ENCODE peak calls at places on chromosomes 11 and 22, in nine cellular contexts. One of them, this sample, is unnamed.

GRCh38 chr22:33409134-33409533 is 351.0 kb upstream of the SYN3 start:
- DNase-seq in naive thymus-derived CD8-positive, alpha-beta T cell: no peak
- DNase-seq in chondrocyte: no peak
- DNase-seq in HFF-Myc: no peak
- DNase-seq in activated B cell treated with CpG ODN at 0.5 μM for 24 hours: no peak
- DNase-seq in T-helper 22 cell: no peak
- DNase-seq in H7: peak; percentile 28
- DNase-seq in stimulated activated CD4-positive, alpha-beta T cell treated with anti-CD3 and anti-CD28 coated beads, Interleukin-12 subunit alpha, Interleukin-12 subunit beta, amount 100 ng/mL, for 48 hours: no peak
- DNase-seq in NCI-H1105 treated with DMSO at 0.1 percent for 48 hours: no peak
- DNase-seq in this sample: no peak

GRCh38 chr22:31130873-31131272 is 8.1 kb downstream of the INPP5J start:
- DNase-seq in stimulated activated CD4-positive, alpha-beta T cell treated with anti-CD3 and anti-CD28 coated beads, Interleukin-12 subunit alpha, Interleukin-12 subunit beta, amount 100 ng/mL, for 48 hours: no peak
- DNase-seq in HFF-Myc: no peak
- DNase-seq in naive thymus-derived CD8-positive, alpha-beta T cell: no peak
- DNase-seq in activated B cell treated with CpG ODN at 0.5 μM for 24 hours: no peak
- DNase-seq in T-helper 22 cell: no peak
- DNase-seq in NCI-H1105 treated with DMSO at 0.1 percent for 48 hours: no peak
- DNase-seq in chondrocyte: peak; percentile 12
- DNase-seq in H7: peak; percentile 19
- DNase-seq in this sample: no peak

GRCh38 chr11:34154059-34154875 is 48.8 kb downstream of the NAT10 start:
- DNase-seq in NCI-H1105 treated with DMSO at 0.1 percent for 48 hours: no peak
- DNase-seq in stimulated activated CD4-positive, alpha-beta T cell treated with anti-CD3 and anti-CD28 coated beads, Interleukin-12 subunit alpha, Interleukin-12 subunit beta, amount 100 ng/mL, for 48 hours: no peak
- DNase-seq in naive thymus-derived CD8-positive, alpha-beta T cell: no peak
- DNase-seq in H7: peak; percentile 48
- DNase-seq in activated B cell treated with CpG ODN at 0.5 μM for 24 hours: no peak
- DNase-seq in T-helper 22 cell: no peak
- DNase-seq in chondrocyte: no peak
- DNase-seq in HFF-Myc: no peak
- DNase-seq in this sample: no peak

GRCh38 chr11:75380716-75381420 is 18.4 kb upstream of the RPS3 start:
- DNase-seq in stimulated activated CD4-positive, alpha-beta T cell treated with anti-CD3 and anti-CD28 coated beads, Interleukin-12 subunit alpha, Interleukin-12 subunit beta, amount 100 ng/mL, for 48 hours: no peak
- DNase-seq in HFF-Myc: no peak
- DNase-seq in T-helper 22 cell: no peak
- DNase-seq in chondrocyte: no peak
- DNase-seq in NCI-H1105 treated with DMSO at 0.1 percent for 48 hours: no peak
- DNase-seq in H7: no peak
- DNase-seq in naive thymus-derived CD8-positive, alpha-beta T cell: no peak
- DNase-seq in activated B cell treated with CpG ODN at 0.5 μM for 24 hours: no peak
- DNase-seq in this sample: no peak

GRCh38 chr11:116928102-116928777 is 90.8 kb upstream of the APOA1 start:
- DNase-seq in HFF-Myc: no peak
- DNase-seq in chondrocyte: no peak
- DNase-seq in T-helper 22 cell: peak; percentile 2
- DNase-seq in H7: no peak
- DNase-seq in activated B cell treated with CpG ODN at 0.5 μM for 24 hours: no peak
- DNase-seq in naive thymus-derived CD8-positive, alpha-beta T cell: peak; percentile 48
- DNase-seq in NCI-H1105 treated with DMSO at 0.1 percent for 48 hours: no peak
- DNase-seq in stimulated activated CD4-positive, alpha-beta T cell treated with anti-CD3 and anti-CD28 coated beads, Interleukin-12 subunit alpha, Interleukin-12 subunit beta, amount 100 ng/mL, for 48 hours: no peak
- DNase-seq in this sample: no peak

GRCh38 chr22:32261306-32261705 is 6.2 kb upstream of the SLC5A4 start:
- DNase-seq in NCI-H1105 treated with DMSO at 0.1 percent for 48 hours: no peak
- DNase-seq in T-helper 22 cell: no peak
- DNase-seq in chondrocyte: no peak
- DNase-seq in naive thymus-derived CD8-positive, alpha-beta T cell: no peak
- DNase-seq in HFF-Myc: no peak
- DNase-seq in stimulated activated CD4-positive, alpha-beta T cell treated with anti-CD3 and anti-CD28 coated beads, Interleukin-12 subunit alpha, Interleukin-12 subunit beta, amount 100 ng/mL, for 48 hours: no peak
- DNase-seq in activated B cell treated with CpG ODN at 0.5 μM for 24 hours: no peak
- DNase-seq in H7: no peak
- DNase-seq in this sample: no peak

GRCh38 chr11:86623041-86623621 is 49.3 kb downstream of the ME3 start:
- DNase-seq in NCI-H1105 treated with DMSO at 0.1 percent for 48 hours: no peak
- DNase-seq in naive thymus-derived CD8-positive, alpha-beta T cell: no peak
- DNase-seq in T-helper 22 cell: no peak
- DNase-seq in HFF-Myc: no peak
- DNase-seq in chondrocyte: no peak
- DNase-seq in activated B cell treated with CpG ODN at 0.5 μM for 24 hours: no peak
- DNase-seq in H7: no peak
- DNase-seq in stimulated activated CD4-positive, alpha-beta T cell treated with anti-CD3 and anti-CD28 coated beads, Interleukin-12 subunit alpha, Interleukin-12 subunit beta, amount 100 ng/mL, for 48 hours: no peak
- DNase-seq in this sample: no peak

GRCh38 chr22:40462195-40462988 is 92.0 kb downstream of the SGSM3 start:
- DNase-seq in NCI-H1105 treated with DMSO at 0.1 percent for 48 hours: no peak
- DNase-seq in H7: no peak
- DNase-seq in stimulated activated CD4-positive, alpha-beta T cell treated with anti-CD3 and anti-CD28 coated beads, Interleukin-12 subunit alpha, Interleukin-12 subunit beta, amount 100 ng/mL, for 48 hours: no peak
- DNase-seq in activated B cell treated with CpG ODN at 0.5 μM for 24 hours: no peak
- DNase-seq in HFF-Myc: no peak
- DNase-seq in chondrocyte: no peak
- DNase-seq in naive thymus-derived CD8-positive, alpha-beta T cell: no peak
- DNase-seq in T-helper 22 cell: no peak
- DNase-seq in this sample: no peak

GRCh38 chr11:103396237-103396636 is 287.0 kb downstream of the DYNC2H1 start:
- DNase-seq in naive thymus-derived CD8-positive, alpha-beta T cell: no peak
- DNase-seq in H7: no peak
- DNase-seq in T-helper 22 cell: no peak
- DNase-seq in activated B cell treated with CpG ODN at 0.5 μM for 24 hours: no peak
- DNase-seq in NCI-H1105 treated with DMSO at 0.1 percent for 48 hours: no peak
- DNase-seq in stimulated activated CD4-positive, alpha-beta T cell treated with anti-CD3 and anti-CD28 coated beads, Interleukin-12 subunit alpha, Interleukin-12 subunit beta, amount 100 ng/mL, for 48 hours: no peak
- DNase-seq in HFF-Myc: no peak
- DNase-seq in chondrocyte: no peak
- DNase-seq in this sample: no peak

GRCh38 chr11:100878474-100878873 is 191.4 kb downstream of the ARHGAP42 start:
- DNase-seq in NCI-H1105 treated with DMSO at 0.1 percent for 48 hours: no peak
- DNase-seq in activated B cell treated with CpG ODN at 0.5 μM for 24 hours: no peak
- DNase-seq in T-helper 22 cell: no peak
- DNase-seq in chondrocyte: no peak
- DNase-seq in H7: no peak
- DNase-seq in naive thymus-derived CD8-positive, alpha-beta T cell: no peak
- DNase-seq in stimulated activated CD4-positive, alpha-beta T cell treated with anti-CD3 and anti-CD28 coated beads, Interleukin-12 subunit alpha, Interleukin-12 subunit beta, amount 100 ng/mL, for 48 hours: no peak
- DNase-seq in HFF-Myc: no peak
- DNase-seq in this sample: no peak

GRCh38 chr11:84719935-84720577 is 907.1 kb downstream of the DLG2 start:
- DNase-seq in T-helper 22 cell: no peak
- DNase-seq in activated B cell treated with CpG ODN at 0.5 μM for 24 hours: no peak
- DNase-seq in stimulated activated CD4-positive, alpha-beta T cell treated with anti-CD3 and anti-CD28 coated beads, Interleukin-12 subunit alpha, Interleukin-12 subunit beta, amount 100 ng/mL, for 48 hours: no peak
- DNase-seq in naive thymus-derived CD8-positive, alpha-beta T cell: no peak
- DNase-seq in HFF-Myc: no peak
- DNase-seq in chondrocyte: no peak
- DNase-seq in H7: peak; percentile 55
- DNase-seq in NCI-H1105 treated with DMSO at 0.1 percent for 48 hours: peak; percentile 16
- DNase-seq in this sample: no peak

GRCh38 chr11:134038897-134039470 is 29.9 kb upstream of the JAM3 start:
- DNase-seq in stimulated activated CD4-positive, alpha-beta T cell treated with anti-CD3 and anti-CD28 coated beads, Interleukin-12 subunit alpha, Interleukin-12 subunit beta, amount 100 ng/mL, for 48 hours: no peak
- DNase-seq in naive thymus-derived CD8-positive, alpha-beta T cell: no peak
- DNase-seq in chondrocyte: no peak
- DNase-seq in HFF-Myc: no peak
- DNase-seq in H7: no peak
- DNase-seq in T-helper 22 cell: no peak
- DNase-seq in activated B cell treated with CpG ODN at 0.5 μM for 24 hours: no peak
- DNase-seq in NCI-H1105 treated with DMSO at 0.1 percent for 48 hours: no peak
- DNase-seq in this sample: no peak

GRCh38 chr11:442611-443081 is 835 bp upstream of the ANO9 start:
- DNase-seq in T-helper 22 cell: no peak
- DNase-seq in NCI-H1105 treated with DMSO at 0.1 percent for 48 hours: no peak
- DNase-seq in HFF-Myc: no peak
- DNase-seq in H7: no peak
- DNase-seq in activated B cell treated with CpG ODN at 0.5 μM for 24 hours: no peak
- DNase-seq in stimulated activated CD4-positive, alpha-beta T cell treated with anti-CD3 and anti-CD28 coated beads, Interleukin-12 subunit alpha, Interleukin-12 subunit beta, amount 100 ng/mL, for 48 hours: no peak
- DNase-seq in chondrocyte: peak; percentile 86
- DNase-seq in naive thymus-derived CD8-positive, alpha-beta T cell: no peak
- DNase-seq in this sample: no peak

GRCh38 chr11:100706179-100706578 is 19.1 kb downstream of the ARHGAP42 start:
- DNase-seq in HFF-Myc: no peak
- DNase-seq in T-helper 22 cell: no peak
- DNase-seq in naive thymus-derived CD8-positive, alpha-beta T cell: no peak
- DNase-seq in activated B cell treated with CpG ODN at 0.5 μM for 24 hours: no peak
- DNase-seq in stimulated activated CD4-positive, alpha-beta T cell treated with anti-CD3 and anti-CD28 coated beads, Interleukin-12 subunit alpha, Interleukin-12 subunit beta, amount 100 ng/mL, for 48 hours: no peak
- DNase-seq in NCI-H1105 treated with DMSO at 0.1 percent for 48 hours: no peak
- DNase-seq in H7: no peak
- DNase-seq in chondrocyte: no peak
- DNase-seq in this sample: no peak

GRCh38 chr11:2679011-2679676 is 20.6 kb downstream of the KCNQ1OT1 start:
- DNase-seq in activated B cell treated with CpG ODN at 0.5 μM for 24 hours: no peak
- DNase-seq in NCI-H1105 treated with DMSO at 0.1 percent for 48 hours: no peak
- DNase-seq in H7: no peak
- DNase-seq in chondrocyte: no peak
- DNase-seq in T-helper 22 cell: no peak
- DNase-seq in stimulated activated CD4-positive, alpha-beta T cell treated with anti-CD3 and anti-CD28 coated beads, Interleukin-12 subunit alpha, Interleukin-12 subunit beta, amount 100 ng/mL, for 48 hours: no peak
- DNase-seq in HFF-Myc: no peak
- DNase-seq in naive thymus-derived CD8-positive, alpha-beta T cell: no peak
- DNase-seq in this sample: no peak

GRCh38 chr11:26820739-26821138 is 98.9 kb upstream of the SLC5A12 start:
- DNase-seq in T-helper 22 cell: no peak
- DNase-seq in chondrocyte: no peak
- DNase-seq in HFF-Myc: no peak
- DNase-seq in stimulated activated CD4-positive, alpha-beta T cell treated with anti-CD3 and anti-CD28 coated beads, Interleukin-12 subunit alpha, Interleukin-12 subunit beta, amount 100 ng/mL, for 48 hours: no peak
- DNase-seq in NCI-H1105 treated with DMSO at 0.1 percent for 48 hours: no peak
- DNase-seq in activated B cell treated with CpG ODN at 0.5 μM for 24 hours: no peak
- DNase-seq in naive thymus-derived CD8-positive, alpha-beta T cell: no peak
- DNase-seq in H7: no peak
- DNase-seq in this sample: no peak

GRCh38 chr11:43419460-43419859 is 60.7 kb downstream of the TTC17 start:
- DNase-seq in HFF-Myc: peak; percentile 21
- DNase-seq in activated B cell treated with CpG ODN at 0.5 μM for 24 hours: no peak
- DNase-seq in H7: peak; percentile 8
- DNase-seq in stimulated activated CD4-positive, alpha-beta T cell treated with anti-CD3 and anti-CD28 coated beads, Interleukin-12 subunit alpha, Interleukin-12 subunit beta, amount 100 ng/mL, for 48 hours: peak; percentile 41
- DNase-seq in NCI-H1105 treated with DMSO at 0.1 percent for 48 hours: peak; percentile 37
- DNase-seq in naive thymus-derived CD8-positive, alpha-beta T cell: peak; percentile 23
- DNase-seq in chondrocyte: no peak
- DNase-seq in T-helper 22 cell: no peak
- DNase-seq in this sample: no peak

GRCh38 chr11:134678744-134679143 is 266.7 kb upstream of the B3GAT1 start:
- DNase-seq in NCI-H1105 treated with DMSO at 0.1 percent for 48 hours: no peak
- DNase-seq in H7: no peak
- DNase-seq in stimulated activated CD4-positive, alpha-beta T cell treated with anti-CD3 and anti-CD28 coated beads, Interleukin-12 subunit alpha, Interleukin-12 subunit beta, amount 100 ng/mL, for 48 hours: no peak
- DNase-seq in HFF-Myc: no peak
- DNase-seq in naive thymus-derived CD8-positive, alpha-beta T cell: no peak
- DNase-seq in T-helper 22 cell: no peak
- DNase-seq in activated B cell treated with CpG ODN at 0.5 μM for 24 hours: no peak
- DNase-seq in chondrocyte: no peak
- DNase-seq in this sample: no peak

GRCh38 chr11:59668188-59668949 is 468 bp downstream of the PATL1 start:
- DNase-seq in naive thymus-derived CD8-positive, alpha-beta T cell: no peak
- DNase-seq in stimulated activated CD4-positive, alpha-beta T cell treated with anti-CD3 and anti-CD28 coated beads, Interleukin-12 subunit alpha, Interleukin-12 subunit beta, amount 100 ng/mL, for 48 hours: peak; percentile 34
- DNase-seq in HFF-Myc: no peak
- DNase-seq in H7: peak; percentile 80
- DNase-seq in T-helper 22 cell: peak; percentile 66
- DNase-seq in chondrocyte: no peak
- DNase-seq in NCI-H1105 treated with DMSO at 0.1 percent for 48 hours: peak; percentile 33
- DNase-seq in activated B cell treated with CpG ODN at 0.5 μM for 24 hours: no peak
- DNase-seq in this sample: no peak

GRCh38 chr11:116082256-116082655 is 578.0 kb upstream of the CADM1 start:
- DNase-seq in HFF-Myc: no peak
- DNase-seq in stimulated activated CD4-positive, alpha-beta T cell treated with anti-CD3 and anti-CD28 coated beads, Interleukin-12 subunit alpha, Interleukin-12 subunit beta, amount 100 ng/mL, for 48 hours: no peak
- DNase-seq in activated B cell treated with CpG ODN at 0.5 μM for 24 hours: no peak
- DNase-seq in chondrocyte: no peak
- DNase-seq in NCI-H1105 treated with DMSO at 0.1 percent for 48 hours: no peak
- DNase-seq in naive thymus-derived CD8-positive, alpha-beta T cell: no peak
- DNase-seq in T-helper 22 cell: no peak
- DNase-seq in H7: no peak
- DNase-seq in this sample: no peak

GRCh38 chr22:46340676-46341075 is 5.2 kb downstream of the TRMU start:
- DNase-seq in activated B cell treated with CpG ODN at 0.5 μM for 24 hours: no peak
- DNase-seq in naive thymus-derived CD8-positive, alpha-beta T cell: no peak
- DNase-seq in H7: no peak
- DNase-seq in stimulated activated CD4-positive, alpha-beta T cell treated with anti-CD3 and anti-CD28 coated beads, Interleukin-12 subunit alpha, Interleukin-12 subunit beta, amount 100 ng/mL, for 48 hours: no peak
- DNase-seq in HFF-Myc: no peak
- DNase-seq in chondrocyte: peak; percentile 63
- DNase-seq in NCI-H1105 treated with DMSO at 0.1 percent for 48 hours: no peak
- DNase-seq in T-helper 22 cell: no peak
- DNase-seq in this sample: no peak

GRCh38 chr11:22244986-22245592 is 52.2 kb downstream of the ANO5 start:
- DNase-seq in H7: peak; percentile 8
- DNase-seq in chondrocyte: no peak
- DNase-seq in naive thymus-derived CD8-positive, alpha-beta T cell: peak; percentile 14
- DNase-seq in HFF-Myc: peak; percentile 2
- DNase-seq in activated B cell treated with CpG ODN at 0.5 μM for 24 hours: no peak
- DNase-seq in T-helper 22 cell: no peak
- DNase-seq in stimulated activated CD4-positive, alpha-beta T cell treated with anti-CD3 and anti-CD28 coated beads, Interleukin-12 subunit alpha, Interleukin-12 subunit beta, amount 100 ng/mL, for 48 hours: no peak
- DNase-seq in NCI-H1105 treated with DMSO at 0.1 percent for 48 hours: peak; percentile 51
- DNase-seq in this sample: no peak

GRCh38 chr11:134736251-134737072 is 324.4 kb upstream of the B3GAT1 start:
- DNase-seq in stimulated activated CD4-positive, alpha-beta T cell treated with anti-CD3 and anti-CD28 coated beads, Interleukin-12 subunit alpha, Interleukin-12 subunit beta, amount 100 ng/mL, for 48 hours: no peak
- DNase-seq in T-helper 22 cell: no peak
- DNase-seq in activated B cell treated with CpG ODN at 0.5 μM for 24 hours: no peak
- DNase-seq in naive thymus-derived CD8-positive, alpha-beta T cell: no peak
- DNase-seq in NCI-H1105 treated with DMSO at 0.1 percent for 48 hours: no peak
- DNase-seq in HFF-Myc: no peak
- DNase-seq in chondrocyte: no peak
- DNase-seq in H7: no peak
- DNase-seq in this sample: no peak

GRCh38 chr11:612201-612960 is 3.4 kb downstream of the IRF7 start:
- DNase-seq in NCI-H1105 treated with DMSO at 0.1 percent for 48 hours: peak; percentile 56
- DNase-seq in naive thymus-derived CD8-positive, alpha-beta T cell: no peak
- DNase-seq in chondrocyte: peak; percentile 93
- DNase-seq in activated B cell treated with CpG ODN at 0.5 μM for 24 hours: no peak
- DNase-seq in stimulated activated CD4-positive, alpha-beta T cell treated with anti-CD3 and anti-CD28 coated beads, Interleukin-12 subunit alpha, Interleukin-12 subunit beta, amount 100 ng/mL, for 48 hours: no peak
- DNase-seq in H7: no peak
- DNase-seq in T-helper 22 cell: no peak
- DNase-seq in HFF-Myc: no peak
- DNase-seq in this sample: no peak

GRCh38 chr22:45127866-45128265 is 35.9 kb upstream of the NUP50 start:
- DNase-seq in H7: no peak
- DNase-seq in stimulated activated CD4-positive, alpha-beta T cell treated with anti-CD3 and anti-CD28 coated beads, Interleukin-12 subunit alpha, Interleukin-12 subunit beta, amount 100 ng/mL, for 48 hours: no peak
- DNase-seq in HFF-Myc: no peak
- DNase-seq in activated B cell treated with CpG ODN at 0.5 μM for 24 hours: no peak
- DNase-seq in NCI-H1105 treated with DMSO at 0.1 percent for 48 hours: no peak
- DNase-seq in T-helper 22 cell: no peak
- DNase-seq in chondrocyte: no peak
- DNase-seq in naive thymus-derived CD8-positive, alpha-beta T cell: no peak
- DNase-seq in this sample: no peak

GRCh38 chr11:36249271-36249670 is 40.0 kb downstream of the COMMD9 start:
- DNase-seq in H7: no peak
- DNase-seq in T-helper 22 cell: no peak
- DNase-seq in naive thymus-derived CD8-positive, alpha-beta T cell: no peak
- DNase-seq in stimulated activated CD4-positive, alpha-beta T cell treated with anti-CD3 and anti-CD28 coated beads, Interleukin-12 subunit alpha, Interleukin-12 subunit beta, amount 100 ng/mL, for 48 hours: no peak
- DNase-seq in HFF-Myc: peak; percentile 36
- DNase-seq in activated B cell treated with CpG ODN at 0.5 μM for 24 hours: no peak
- DNase-seq in NCI-H1105 treated with DMSO at 0.1 percent for 48 hours: no peak
- DNase-seq in chondrocyte: no peak
- DNase-seq in this sample: peak; percentile 81

GRCh38 chr22:23750374-23750743 is 553 bp downstream of the ZNF70 start:
- DNase-seq in HFF-Myc: no peak
- DNase-seq in NCI-H1105 treated with DMSO at 0.1 percent for 48 hours: no peak
- DNase-seq in naive thymus-derived CD8-positive, alpha-beta T cell: no peak
- DNase-seq in T-helper 22 cell: no peak
- DNase-seq in chondrocyte: no peak
- DNase-seq in activated B cell treated with CpG ODN at 0.5 μM for 24 hours: no peak
- DNase-seq in stimulated activated CD4-positive, alpha-beta T cell treated with anti-CD3 and anti-CD28 coated beads, Interleukin-12 subunit alpha, Interleukin-12 subunit beta, amount 100 ng/mL, for 48 hours: no peak
- DNase-seq in H7: no peak
- DNase-seq in this sample: no peak

GRCh38 chr11:124499711-124500110 is 43.7 kb downstream of the OR8B12 start:
- DNase-seq in naive thymus-derived CD8-positive, alpha-beta T cell: no peak
- DNase-seq in stimulated activated CD4-positive, alpha-beta T cell treated with anti-CD3 and anti-CD28 coated beads, Interleukin-12 subunit alpha, Interleukin-12 subunit beta, amount 100 ng/mL, for 48 hours: no peak
- DNase-seq in HFF-Myc: no peak
- DNase-seq in NCI-H1105 treated with DMSO at 0.1 percent for 48 hours: no peak
- DNase-seq in T-helper 22 cell: no peak
- DNase-seq in H7: no peak
- DNase-seq in activated B cell treated with CpG ODN at 0.5 μM for 24 hours: no peak
- DNase-seq in chondrocyte: no peak
- DNase-seq in this sample: no peak

GRCh38 chr11:112016765-112017356 is 8.3 kb upstream of the DLAT start:
- DNase-seq in T-helper 22 cell: no peak
- DNase-seq in HFF-Myc: no peak
- DNase-seq in naive thymus-derived CD8-positive, alpha-beta T cell: no peak
- DNase-seq in activated B cell treated with CpG ODN at 0.5 μM for 24 hours: no peak
- DNase-seq in chondrocyte: no peak
- DNase-seq in H7: no peak
- DNase-seq in stimulated activated CD4-positive, alpha-beta T cell treated with anti-CD3 and anti-CD28 coated beads, Interleukin-12 subunit alpha, Interleukin-12 subunit beta, amount 100 ng/mL, for 48 hours: no peak
- DNase-seq in NCI-H1105 treated with DMSO at 0.1 percent for 48 hours: no peak
- DNase-seq in this sample: no peak

GRCh38 chr11:63622318-63622717 is 8.1 kb upstream of the PLAAT3 start:
- DNase-seq in chondrocyte: no peak
- DNase-seq in activated B cell treated with CpG ODN at 0.5 μM for 24 hours: no peak
- DNase-seq in HFF-Myc: no peak
- DNase-seq in stimulated activated CD4-positive, alpha-beta T cell treated with anti-CD3 and anti-CD28 coated beads, Interleukin-12 subunit alpha, Interleukin-12 subunit beta, amount 100 ng/mL, for 48 hours: no peak
- DNase-seq in T-helper 22 cell: no peak
- DNase-seq in H7: no peak
- DNase-seq in naive thymus-derived CD8-positive, alpha-beta T cell: no peak
- DNase-seq in NCI-H1105 treated with DMSO at 0.1 percent for 48 hours: no peak
- DNase-seq in this sample: no peak

GRCh38 chr22:19803736-19804267 is 43.2 kb downstream of the TBX1 start:
- DNase-seq in HFF-Myc: no peak
- DNase-seq in stimulated activated CD4-positive, alpha-beta T cell treated with anti-CD3 and anti-CD28 coated beads, Interleukin-12 subunit alpha, Interleukin-12 subunit beta, amount 100 ng/mL, for 48 hours: no peak
- DNase-seq in naive thymus-derived CD8-positive, alpha-beta T cell: no peak
- DNase-seq in chondrocyte: peak; percentile 79
- DNase-seq in activated B cell treated with CpG ODN at 0.5 μM for 24 hours: no peak
- DNase-seq in T-helper 22 cell: no peak
- DNase-seq in NCI-H1105 treated with DMSO at 0.1 percent for 48 hours: no peak
- DNase-seq in H7: peak; percentile 50
- DNase-seq in this sample: no peak